ENCODE peak calls at places on chromosome 13, in nine cellular contexts. Z, A, T, H, F, V, N, R and O are unnamed samples.

GRCh38 chr13:46071590-46072249 is 19.2 kb upstream of the ZC3H13 start:
- DNase-seq in Z (no peak), A (no peak), T (no peak), H (no peak), F (peak; percentile 23), V (no peak), N (no peak), R (no peak), O (no peak)

GRCh38 chr13:95156208-95156607 is 145.0 kb downstream of the ABCC4 start:
- DNase-seq in Z (no peak), A (no peak), T (peak; percentile 52), H (no peak), F (no peak), V (no peak), N (no peak), R (no peak), O (no peak)

GRCh38 chr13:89150362-89150761 is 1479.2 kb downstream of the SLITRK5 start:
- DNase-seq in Z (no peak), A (no peak), T (no peak), H (no peak), F (no peak), V (no peak), N (no peak), R (no peak), O (no peak)

GRCh38 chr13:33262554-33262953 is 23.0 kb downstream of the STARD13 start:
- DNase-seq in Z (no peak), A (no peak), T (no peak), H (no peak), F (no peak), V (no peak), N (no peak), R (no peak), O (no peak)

GRCh38 chr13:89865331-89865833 is 1482.1 kb upstream of the MIR17HG start:
- DNase-seq in Z (no peak), A (no peak), T (peak; percentile 50), H (no peak), F (no peak), V (no peak), N (no peak), R (no peak), O (no peak)

GRCh38 chr13:44303681-44304432 is 69.8 kb upstream of the SERP2 start:
- DNase-seq in Z (no peak), A (no peak), T (no peak), H (no peak), F (no peak), V (no peak), N (no peak), R (no peak), O (no peak)

GRCh38 chr13:39866722-39867121 is 211.3 kb downstream of the COG6 start:
- DNase-seq in Z (no peak), A (no peak), T (no peak), H (no peak), F (no peak), V (no peak), N (no peak), R (no peak), O (no peak)

GRCh38 chr13:91133941-91134772 is 213.3 kb upstream of the MIR17HG start:
- DNase-seq in Z (peak; percentile 2), A (no peak), T (peak; percentile 79), H (peak; percentile 3), F (peak; percentile 83), V (peak; percentile 2), N (peak; percentile 9), R (peak; percentile 57), O (no peak)

GRCh38 chr13:76189882-76190519 is 553.9 kb downstream of the LMO7 start:
- DNase-seq in Z (no peak), A (no peak), T (no peak), H (no peak), F (no peak), V (no peak), N (no peak), R (no peak), O (no peak)

GRCh38 chr13:24251525-24251924 is 57.9 kb upstream of the C1QTNF9 start:
- DNase-seq in Z (no peak), A (peak; percentile 63), T (no peak), H (peak; percentile 72), F (no peak), V (no peak), N (peak; percentile 82), R (no peak), O (no peak)

GRCh38 chr13:40169476-40169875 is 497.0 kb downstream of the FOXO1 start:
- DNase-seq in Z (no peak), A (no peak), T (peak; percentile 30), H (no peak), F (no peak), V (no peak), N (no peak), R (no peak), O (no peak)

GRCh38 chr13:46603165-46603603 is 50.2 kb downstream of the LRCH1 start:
- DNase-seq in Z (no peak), A (no peak), T (peak; percentile 28), H (no peak), F (peak; percentile 48), V (no peak), N (no peak), R (no peak), O (no peak)

GRCh38 chr13:106471957-106472543 is 63.4 kb downstream of the EFNB2 start:
- DNase-seq in Z (no peak), A (no peak), T (peak; percentile 100), H (no peak), F (no peak), V (no peak), N (no peak), R (peak; percentile 99), O (no peak)

GRCh38 chr13:37914781-37915391 is 45.3 kb upstream of the TRPC4 start:
- DNase-seq in Z (no peak), A (no peak), T (peak; percentile 93), H (no peak), F (no peak), V (no peak), N (no peak), R (no peak), O (no peak)

GRCh38 chr13:111158136-111158805 is 43.2 kb downstream of the ARHGEF7 start:
- DNase-seq in Z (no peak), A (no peak), T (peak; percentile 33), H (no peak), F (no peak), V (no peak), N (no peak), R (peak; percentile 62), O (peak; percentile 71)

GRCh38 chr13:89930861-89931260 is 1416.6 kb upstream of the MIR17HG start:
- DNase-seq in Z (no peak), A (no peak), T (no peak), H (no peak), F (no peak), V (no peak), N (no peak), R (no peak), O (no peak)

GRCh38 chr13:24124789-24125476 is 35.6 kb upstream of the SPATA13 start:
- DNase-seq in Z (no peak), A (no peak), T (no peak), H (no peak), F (peak; percentile 42), V (no peak), N (no peak), R (no peak), O (no peak)

GRCh38 chr13:66224644-66225043 is 1005.5 kb downstream of the PCDH9 start:
- DNase-seq in Z (no peak), A (no peak), T (no peak), H (no peak), F (no peak), V (no peak), N (no peak), R (no peak), O (no peak)

GRCh38 chr13:26529441-26529840 is 28.0 kb upstream of the WASF3 start:
- DNase-seq in Z (no peak), A (no peak), T (peak; percentile 77), H (no peak), F (peak; percentile 45), V (no peak), N (no peak), R (peak; percentile 39), O (no peak)

GRCh38 chr13:99806671-99807070 is 164.9 kb downstream of the ZIC5 start:
- DNase-seq in Z (no peak), A (no peak), T (no peak), H (no peak), F (no peak), V (no peak), N (no peak), R (no peak), O (no peak)

GRCh38 chr13:33935969-33936368 is 118.0 kb downstream of the RFC3 start:
- DNase-seq in Z (no peak), A (no peak), T (no peak), H (no peak), F (no peak), V (no peak), N (no peak), R (no peak), O (no peak)

GRCh38 chr13:33188093-33188882 is 97.3 kb downstream of the STARD13 start:
- DNase-seq in Z (no peak), A (no peak), T (no peak), H (no peak), F (no peak), V (no peak), N (no peak), R (no peak), O (no peak)